ENCODE peak calls at places on chromosomes 12 and 14, in six cellular contexts. P is nephron progenitor cell, L is HepG2, S is A172, W is pancreas, A is astrocyte of the cerebellum. B is an unnamed sample.

GRCh38 chr14:105066285-105067071 is 1.2 kb upstream of the GPR132 start:
- DNase-seq in P (no peak), L (no peak), S (no peak), W (no peak), A (no peak), B (no peak)

GRCh38 chr14:63840981-63841380 is 11.8 kb upstream of the SYNE2 start:
- DNase-seq in P (no peak), L (peak; percentile 44), S (no peak), W (no peak), A (no peak), B (no peak)

GRCh38 chr14:100640481-100641273 is 53.5 kb upstream of the BEGAIN start:
- DNase-seq in P (no peak), L (no peak), S (peak; percentile 64), W (no peak), A (peak; percentile 94), B (no peak)

GRCh38 chr14:85565862-85566296 is 35.9 kb downstream of the FLRT2 start:
- DNase-seq in P (no peak), L (no peak), S (peak; percentile 52), W (peak; percentile 31), A (no peak), B (peak; percentile 89)

GRCh38 chr14:100422556-100423420 is 99.6 kb downstream of the SLC25A47 start:
- DNase-seq in P (no peak), L (no peak), S (no peak), W (no peak), A (peak; percentile 75), B (no peak)

GRCh38 chr12:103801709-103802585 is 39.1 kb downstream of the NT5DC3 start:
- DNase-seq in P (no peak), L (peak; percentile 57), S (peak; percentile 69), W (no peak), A (no peak), B (no peak)

GRCh38 chr12:6764011-6764828 is 1.9 kb upstream of the PTMS start:
- DNase-seq in P (peak; percentile 94), L (peak; percentile 95), S (peak; percentile 98), W (peak; percentile 95), A (peak; percentile 97), B (peak; percentile 99)

GRCh38 chr14:100332797-100333196 is 9.7 kb downstream of the SLC25A47 start:
- DNase-seq in P (peak; percentile 29), L (no peak), S (no peak), W (no peak), A (no peak), B (no peak)

GRCh38 chr12:117968084-117968789 is 553 bp downstream of the KSR2 start:
- DNase-seq in P (no peak), L (no peak), S (no peak), W (no peak), A (no peak), B (no peak)

GRCh38 chr14:36981832-36982528 is 190.4 kb downstream of the SLC25A21 start:
- DNase-seq in P (no peak), L (no peak), S (peak; percentile 30), W (no peak), A (peak; percentile 32), B (peak; percentile 73)

GRCh38 chr14:105532735-105533141 is 6.4 kb downstream of the TMEM121 start:
- DNase-seq in P (peak; percentile 46), L (peak; percentile 56), S (no peak), W (no peak), A (no peak), B (no peak)

GRCh38 chr12:13187399-13187798 is 9.1 kb upstream of the EMP1 start:
- DNase-seq in P (no peak), L (no peak), S (no peak), W (no peak), A (no peak), B (no peak)

GRCh38 chr12:59396941-59397340 is 198.9 kb upstream of the SLC16A7 start:
- DNase-seq in P (no peak), L (no peak), S (no peak), W (no peak), A (no peak), B (no peak)

GRCh38 chr14:71698027-71698426 is 234.2 kb upstream of the RGS6 start:
- DNase-seq in P (no peak), L (no peak), S (no peak), W (no peak), A (no peak), B (no peak)

GRCh38 chr12:111201036-111201435 is 167.9 kb downstream of the PHETA1 start:
- DNase-seq in P (peak; percentile 19), L (no peak), S (no peak), W (no peak), A (no peak), B (no peak)

GRCh38 chr14:93078830-93079229 is 36.9 kb downstream of the ITPK1 start:
- DNase-seq in P (no peak), L (no peak), S (no peak), W (no peak), A (no peak), B (no peak)